ENCODE peak calls at places on chromosomes 2 and 18, in seven cellular contexts. One of them, this sample, is unnamed. For H3K4me1, the result is how much of the 10 kb centered on the place peaks cover.

GRCh38 chr2:172454404-172455120 is 27.2 kb downstream of the ITGA6 start:
- DNase-seq in body of pancreas: no peak
- DNase-seq in tibial nerve: no peak
- DNase-seq in A549: no peak
- DNase-seq in HCT116: no peak
- DNase-seq in ovary: no peak
- DNase-seq in heart left ventricle: no peak
- DNase-seq in this sample: no peak

GRCh38 chr18:12076424-12077140 is 17.1 kb upstream of the ANKRD62 start:
- DNase-seq in body of pancreas: no peak
- DNase-seq in tibial nerve: no peak
- DNase-seq in A549: peak
- DNase-seq in HCT116: no peak
- DNase-seq in ovary: no peak
- DNase-seq in heart left ventricle: no peak
- DNase-seq in this sample: peak

GRCh38 chr18:3916082-3916481 is 466.1 kb downstream of the TGIF1 start:
- DNase-seq in body of pancreas: no peak
- DNase-seq in tibial nerve: no peak
- DNase-seq in A549: no peak
- DNase-seq in HCT116: no peak
- DNase-seq in ovary: no peak
- DNase-seq in heart left ventricle: peak
- DNase-seq in this sample: no peak

GRCh38 chr2:38515155-38516074 is 87.3 kb downstream of the HNRNPLL start:
- DNase-seq in body of pancreas: peak
- DNase-seq in tibial nerve: no peak
- DNase-seq in A549: no peak
- DNase-seq in HCT116: no peak
- DNase-seq in ovary: peak
- DNase-seq in heart left ventricle: peak
- DNase-seq in this sample: peak

GRCh38 chr2:8608411-8608954 is 73.4 kb upstream of the ID2 start:
- DNase-seq in body of pancreas: no peak
- DNase-seq in tibial nerve: no peak
- DNase-seq in A549: no peak
- DNase-seq in HCT116: no peak
- DNase-seq in ovary: no peak
- DNase-seq in heart left ventricle: no peak
- DNase-seq in this sample: no peak

GRCh38 chr18:36212301-36212977 is 25.1 kb downstream of the MOCOS start:
- DNase-seq in body of pancreas: no peak
- DNase-seq in tibial nerve: no peak
- DNase-seq in A549: no peak
- DNase-seq in HCT116: no peak
- DNase-seq in ovary: peak
- DNase-seq in heart left ventricle: no peak
- DNase-seq in this sample: no peak

GRCh38 chr2:113157897-113158753 is 15.6 kb upstream of the PSD4 start:
- DNase-seq in body of pancreas: no peak
- DNase-seq in tibial nerve: no peak
- DNase-seq in A549: no peak
- DNase-seq in HCT116: no peak
- DNase-seq in ovary: no peak
- DNase-seq in heart left ventricle: no peak
- DNase-seq in this sample: no peak

GRCh38 chr2:127893494-127893893 is 7.7 kb upstream of the AMMECR1L start:
- DNase-seq in body of pancreas: no peak
- DNase-seq in tibial nerve: no peak
- DNase-seq in A549: no peak
- DNase-seq in HCT116: no peak
- DNase-seq in ovary: no peak
- DNase-seq in heart left ventricle: no peak
- DNase-seq in this sample: no peak

GRCh38 chr2:172101707-172102158 is 967 bp downstream of the DLX2 start:
- DNase-seq in body of pancreas: no peak
- DNase-seq in tibial nerve: no peak
- DNase-seq in A549: no peak
- DNase-seq in HCT116: no peak
- DNase-seq in ovary: no peak
- DNase-seq in heart left ventricle: no peak
- DNase-seq in this sample: no peak

GRCh38 chr2:128803222-128803621 is 484.6 kb upstream of the HS6ST1 start:
- DNase-seq in body of pancreas: no peak
- DNase-seq in tibial nerve: no peak
- DNase-seq in A549: no peak
- DNase-seq in HCT116: no peak
- DNase-seq in ovary: no peak
- DNase-seq in heart left ventricle: no peak
- DNase-seq in this sample: no peak

GRCh38 chr2:112686348-112687217 is 34.2 kb upstream of the NT5DC4 start:
- DNase-seq in body of pancreas: no peak
- DNase-seq in tibial nerve: no peak
- DNase-seq in A549: no peak
- DNase-seq in HCT116: no peak
- DNase-seq in ovary: no peak
- DNase-seq in heart left ventricle: no peak
- DNase-seq in this sample: no peak

GRCh38 chr2:128275498-128276045 is 43.1 kb downstream of the HS6ST1 start:
- DNase-seq in body of pancreas: no peak
- DNase-seq in tibial nerve: peak
- DNase-seq in A549: no peak
- DNase-seq in HCT116: no peak
- DNase-seq in ovary: no peak
- DNase-seq in heart left ventricle: no peak
- DNase-seq in this sample: no peak

GRCh38 chr2:72104821-72105588 is 42.7 kb downstream of the CYP26B1 start:
- DNase-seq in body of pancreas: no peak
- DNase-seq in tibial nerve: no peak
- DNase-seq in A549: no peak
- DNase-seq in HCT116: no peak
- DNase-seq in ovary: no peak
- DNase-seq in heart left ventricle: no peak
- DNase-seq in this sample: no peak

GRCh38 chr18:47931707-47932103 is 1.2 kb upstream of the SMAD2 start:
- DNase-seq in body of pancreas: no peak
- DNase-seq in tibial nerve: no peak
- DNase-seq in A549: no peak
- DNase-seq in HCT116: no peak
- DNase-seq in ovary: no peak
- DNase-seq in heart left ventricle: peak
- DNase-seq in this sample: peak

GRCh38 chr2:130162968-130163367 is 18.1 kb upstream of the CCDC74B start:
- DNase-seq in body of pancreas: no peak
- DNase-seq in tibial nerve: no peak
- DNase-seq in A549: no peak
- DNase-seq in HCT116: no peak
- DNase-seq in ovary: no peak
- DNase-seq in heart left ventricle: no peak
- DNase-seq in this sample: no peak

GRCh38 chr2:120177011-120177621 is 46.1 kb downstream of the TMEM185B start:
- DNase-seq in body of pancreas: no peak
- DNase-seq in tibial nerve: no peak
- DNase-seq in A549: no peak
- DNase-seq in HCT116: no peak
- DNase-seq in ovary: no peak
- DNase-seq in heart left ventricle: peak
- DNase-seq in this sample: peak

GRCh38 chr2:226660524-226660923 is 139.1 kb downstream of the IRS1 start:
- DNase-seq in body of pancreas: peak
- DNase-seq in tibial nerve: peak
- DNase-seq in A549: no peak
- DNase-seq in HCT116: no peak
- DNase-seq in ovary: peak
- DNase-seq in heart left ventricle: peak
- DNase-seq in this sample: peak

GRCh38 chr2:168241208-168241607 is 6.2 kb downstream of the STK39 start:
- DNase-seq in body of pancreas: no peak
- DNase-seq in tibial nerve: no peak
- DNase-seq in A549: no peak
- DNase-seq in HCT116: no peak
- DNase-seq in ovary: no peak
- DNase-seq in heart left ventricle: no peak
- DNase-seq in this sample: no peak

GRCh38 chr2:7190587-7191320 is 273.5 kb downstream of the RNF144A start:
- DNase-seq in body of pancreas: no peak
- DNase-seq in tibial nerve: no peak
- DNase-seq in A549: no peak
- DNase-seq in HCT116: no peak
- DNase-seq in ovary: no peak
- DNase-seq in heart left ventricle: no peak
- DNase-seq in this sample: no peak

GRCh38 chr2:173817582-173817981 is 147.6 kb downstream of the SP3 start:
- DNase-seq in body of pancreas: no peak
- DNase-seq in tibial nerve: no peak
- DNase-seq in A549: no peak
- DNase-seq in HCT116: no peak
- DNase-seq in ovary: no peak
- DNase-seq in heart left ventricle: no peak
- DNase-seq in this sample: no peak

GRCh38 chr2:224038049-224038829 is 847 bp downstream of the SERPINE2 start:
- DNase-seq in body of pancreas: peak
- DNase-seq in tibial nerve: no peak
- DNase-seq in A549: peak
- DNase-seq in HCT116: no peak
- DNase-seq in ovary: peak
- DNase-seq in heart left ventricle: peak
- DNase-seq in this sample: no peak

GRCh38 chr2:29304399-29304798 is 189.2 kb downstream of the CLIP4 start:
- DNase-seq in body of pancreas: no peak
- DNase-seq in tibial nerve: no peak
- DNase-seq in A549: no peak
- DNase-seq in HCT116: no peak
- DNase-seq in ovary: no peak
- DNase-seq in heart left ventricle: no peak
- DNase-seq in this sample: no peak

GRCh38 chr2:39620067-39620466 is 45.6 kb upstream of the TMEM178A start:
- DNase-seq in body of pancreas: peak
- DNase-seq in tibial nerve: no peak
- DNase-seq in A549: no peak
- DNase-seq in HCT116: no peak
- DNase-seq in ovary: peak
- DNase-seq in heart left ventricle: peak
- DNase-seq in this sample: peak

GRCh38 chr2:15965564-15966019 is 25.2 kb downstream of the MYCN start:
- DNase-seq in body of pancreas: no peak
- DNase-seq in tibial nerve: no peak
- DNase-seq in A549: no peak
- DNase-seq in HCT116: no peak
- DNase-seq in ovary: no peak
- DNase-seq in heart left ventricle: no peak
- DNase-seq in this sample: peak

GRCh38 chr18:79395761-79396404 is at the start of gene NFATC1:
- DNase-seq in body of pancreas: peak
- DNase-seq in tibial nerve: peak
- DNase-seq in A549: peak
- DNase-seq in HCT116: no peak
- DNase-seq in ovary: peak
- DNase-seq in heart left ventricle: peak
- DNase-seq in this sample: peak
- TF ChIP-seq POLR2A in body of pancreas: no peak
- TF ChIP-seq POLR2A in tibial nerve: peak
- TF ChIP-seq POLR2A in A549: peak
- TF ChIP-seq POLR2A in HCT116: no peak
- TF ChIP-seq POLR2A in ovary: peak
- TF ChIP-seq POLR2A in heart left ventricle: peak
- TF ChIP-seq POLR2A in this sample: no peak

GRCh38 chr2:239297142-239298125 is 103.4 kb downstream of the HDAC4 start:
- DNase-seq in body of pancreas: peak
- DNase-seq in tibial nerve: no peak
- DNase-seq in A549: no peak
- DNase-seq in HCT116: no peak
- DNase-seq in ovary: peak
- DNase-seq in heart left ventricle: no peak
- DNase-seq in this sample: no peak
- H3K4me1 ChIP-seq in body of pancreas: half or more
- H3K4me1 ChIP-seq in tibial nerve: half or more
- H3K4me1 ChIP-seq in A549: under half
- H3K4me1 ChIP-seq in HCT116: under half
- H3K4me1 ChIP-seq in ovary: under half
- H3K4me1 ChIP-seq in heart left ventricle: half or more
- H3K4me1 ChIP-seq in this sample: half or more

DNA sequence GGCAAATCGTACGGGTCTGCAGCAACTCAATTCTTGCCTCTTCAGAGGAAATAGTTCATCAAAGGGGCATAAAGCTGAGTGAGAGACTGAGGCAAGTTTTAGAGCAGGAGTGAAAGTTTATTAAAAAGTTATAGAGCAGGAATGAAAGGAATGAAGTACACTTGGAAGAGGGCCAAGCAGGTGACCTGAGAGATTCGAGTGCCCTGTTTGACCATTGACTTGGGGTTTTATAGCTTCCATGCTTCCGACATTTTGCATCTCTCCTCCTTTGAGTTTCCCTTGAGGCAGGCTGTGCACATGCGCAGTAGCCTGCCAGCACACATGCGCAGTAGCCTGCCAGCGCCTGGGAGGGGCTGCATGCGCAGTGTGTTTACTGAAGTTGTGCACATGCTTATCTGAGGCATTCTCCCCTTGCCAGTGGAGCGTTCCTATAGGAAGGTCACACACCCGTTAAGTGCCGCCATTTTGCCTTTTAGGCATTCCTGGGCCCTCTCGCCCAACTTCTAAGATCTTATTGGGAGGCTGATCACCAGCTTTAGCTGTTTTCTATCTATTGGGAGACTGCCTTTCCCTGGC is 265.5 kb upstream of the MGAT5 start:
- DNase-seq in body of pancreas: no peak
- DNase-seq in tibial nerve: no peak
- DNase-seq in A549: no peak
- DNase-seq in HCT116: no peak
- DNase-seq in ovary: no peak
- DNase-seq in heart left ventricle: no peak
- DNase-seq in this sample: no peak
- TF ChIP-seq POLR2A in body of pancreas: no peak
- TF ChIP-seq POLR2A in tibial nerve: no peak
- TF ChIP-seq POLR2A in A549: no peak
- TF ChIP-seq POLR2A in HCT116: no peak
- TF ChIP-seq POLR2A in ovary: no peak
- TF ChIP-seq POLR2A in heart left ventricle: no peak
- TF ChIP-seq POLR2A in this sample: no peak

GRCh38 chr18:76399613-76400391 is 95.2 kb downstream of the ZNF516 start:
- DNase-seq in body of pancreas: no peak
- DNase-seq in tibial nerve: no peak
- DNase-seq in A549: no peak
- DNase-seq in HCT116: no peak
- DNase-seq in ovary: no peak
- DNase-seq in heart left ventricle: no peak
- DNase-seq in this sample: no peak

GRCh38 chr18:76398295-76398694 is 96.7 kb downstream of the ZNF516 start:
- DNase-seq in body of pancreas: no peak
- DNase-seq in tibial nerve: no peak
- DNase-seq in A549: no peak
- DNase-seq in HCT116: no peak
- DNase-seq in ovary: no peak
- DNase-seq in heart left ventricle: no peak
- DNase-seq in this sample: peak

GRCh38 chr18:76396792-76397191 is 98.2 kb downstream of the ZNF516 start:
- DNase-seq in body of pancreas: no peak
- DNase-seq in tibial nerve: no peak
- DNase-seq in A549: no peak
- DNase-seq in HCT116: no peak
- DNase-seq in ovary: no peak
- DNase-seq in heart left ventricle: no peak
- DNase-seq in this sample: no peak

GRCh38 chr18:76397631-76398030 is 97.4 kb downstream of the ZNF516 start:
- DNase-seq in body of pancreas: no peak
- DNase-seq in tibial nerve: no peak
- DNase-seq in A549: no peak
- DNase-seq in HCT116: no peak
- DNase-seq in ovary: no peak
- DNase-seq in heart left ventricle: no peak
- DNase-seq in this sample: no peak

GRCh38 chr18:76398899-76399612 is 96.0 kb downstream of the ZNF516 start:
- DNase-seq in body of pancreas: peak
- DNase-seq in tibial nerve: peak
- DNase-seq in A549: peak
- DNase-seq in HCT116: peak
- DNase-seq in ovary: peak
- DNase-seq in heart left ventricle: peak
- DNase-seq in this sample: peak
- H3K4me1 ChIP-seq in body of pancreas: under half
- H3K4me1 ChIP-seq in tibial nerve: under half
- H3K4me1 ChIP-seq in A549: under half
- H3K4me1 ChIP-seq in HCT116: under half
- H3K4me1 ChIP-seq in ovary: under half
- H3K4me1 ChIP-seq in heart left ventricle: under half
- H3K4me1 ChIP-seq in this sample: under half